ENCODE peak calls at places on chromosomes 2 and 18, in nine cellular contexts. One of them, this sample, is unnamed.

GRCh38 chr2:70412294-70413075 is 110.6 kb upstream of the FAM136A start:
- DNase-seq in endodermal cell: no peak
- DNase-seq in Calu3: no peak
- DNase-seq in HFFc6: no peak
- DNase-seq in lower leg skin: no peak
- DNase-seq in mucosa of descending colon: no peak
- DNase-seq in fibroblast of mammary gland: no peak
- DNase-seq in colonic mucosa: no peak
- DNase-seq in IMR-90: peak
- DNase-seq in this sample: no peak

GRCh38 chr2:233088598-233089345 is 28.6 kb downstream of the INPP5D start:
- DNase-seq in endodermal cell: no peak
- DNase-seq in Calu3: no peak
- DNase-seq in HFFc6: no peak
- DNase-seq in lower leg skin: peak
- DNase-seq in mucosa of descending colon: no peak
- DNase-seq in fibroblast of mammary gland: no peak
- DNase-seq in colonic mucosa: no peak
- DNase-seq in IMR-90: no peak
- DNase-seq in this sample: no peak

GRCh38 chr18:26002375-26002774 is 88.0 kb downstream of the SS18 start:
- DNase-seq in endodermal cell: no peak
- DNase-seq in Calu3: no peak
- DNase-seq in HFFc6: no peak
- DNase-seq in lower leg skin: no peak
- DNase-seq in mucosa of descending colon: no peak
- DNase-seq in fibroblast of mammary gland: no peak
- DNase-seq in colonic mucosa: no peak
- DNase-seq in IMR-90: peak
- DNase-seq in this sample: no peak

GRCh38 chr2:99079226-99079625 is 62.3 kb upstream of the C2orf15 start:
- DNase-seq in endodermal cell: no peak
- DNase-seq in Calu3: no peak
- DNase-seq in HFFc6: no peak
- DNase-seq in lower leg skin: no peak
- DNase-seq in mucosa of descending colon: no peak
- DNase-seq in fibroblast of mammary gland: peak
- DNase-seq in colonic mucosa: no peak
- DNase-seq in IMR-90: no peak
- DNase-seq in this sample: no peak

GRCh38 chr2:149365826-149366583 is 35.6 kb downstream of the LYPD6 start:
- DNase-seq in endodermal cell: no peak
- DNase-seq in Calu3: peak
- DNase-seq in HFFc6: peak
- DNase-seq in lower leg skin: no peak
- DNase-seq in mucosa of descending colon: peak
- DNase-seq in fibroblast of mammary gland: peak
- DNase-seq in colonic mucosa: peak
- DNase-seq in IMR-90: peak
- DNase-seq in this sample: no peak

GRCh38 chr2:158967114-158967730 is 1.2 kb upstream of the TANC1 start:
- DNase-seq in endodermal cell: no peak
- DNase-seq in Calu3: no peak
- DNase-seq in HFFc6: no peak
- DNase-seq in lower leg skin: no peak
- DNase-seq in mucosa of descending colon: peak
- DNase-seq in fibroblast of mammary gland: no peak
- DNase-seq in colonic mucosa: peak
- DNase-seq in IMR-90: no peak
- DNase-seq in this sample: no peak

GRCh38 chr2:101698419-101699190 is 1.1 kb downstream of the MAP4K4 start:
- DNase-seq in endodermal cell: no peak
- DNase-seq in Calu3: no peak
- DNase-seq in HFFc6: no peak
- DNase-seq in lower leg skin: no peak
- DNase-seq in mucosa of descending colon: peak
- DNase-seq in fibroblast of mammary gland: peak
- DNase-seq in colonic mucosa: peak
- DNase-seq in IMR-90: no peak
- DNase-seq in this sample: no peak

GRCh38 chr18:3453540-3454364 is 3.8 kb downstream of the TGIF1 start:
- DNase-seq in endodermal cell: no peak
- DNase-seq in Calu3: peak
- DNase-seq in HFFc6: peak
- DNase-seq in lower leg skin: peak
- DNase-seq in mucosa of descending colon: peak
- DNase-seq in fibroblast of mammary gland: peak
- DNase-seq in colonic mucosa: peak
- DNase-seq in IMR-90: peak
- DNase-seq in this sample: no peak

GRCh38 chr2:239192975-239193374 is 207.8 kb downstream of the HDAC4 start:
- DNase-seq in endodermal cell: peak
- DNase-seq in Calu3: no peak
- DNase-seq in HFFc6: no peak
- DNase-seq in lower leg skin: peak
- DNase-seq in mucosa of descending colon: no peak
- DNase-seq in fibroblast of mammary gland: no peak
- DNase-seq in colonic mucosa: no peak
- DNase-seq in IMR-90: no peak
- DNase-seq in this sample: no peak

GRCh38 chr2:109335586-109336266 is 206.7 kb downstream of the SH3RF3 start:
- DNase-seq in endodermal cell: no peak
- DNase-seq in Calu3: no peak
- DNase-seq in HFFc6: peak
- DNase-seq in lower leg skin: no peak
- DNase-seq in mucosa of descending colon: no peak
- DNase-seq in fibroblast of mammary gland: peak
- DNase-seq in colonic mucosa: no peak
- DNase-seq in IMR-90: peak
- DNase-seq in this sample: no peak

GRCh38 chr2:78861546-78861945 is 164.0 kb upstream of the REG3G start:
- DNase-seq in endodermal cell: no peak
- DNase-seq in Calu3: no peak
- DNase-seq in HFFc6: no peak
- DNase-seq in lower leg skin: no peak
- DNase-seq in mucosa of descending colon: peak
- DNase-seq in fibroblast of mammary gland: no peak
- DNase-seq in colonic mucosa: no peak
- DNase-seq in IMR-90: no peak
- DNase-seq in this sample: no peak

GRCh38 chr2:201234167-201235139 is 25.9 kb upstream of the CASP8 start:
- DNase-seq in endodermal cell: no peak
- DNase-seq in Calu3: no peak
- DNase-seq in HFFc6: no peak
- DNase-seq in lower leg skin: no peak
- DNase-seq in mucosa of descending colon: peak
- DNase-seq in fibroblast of mammary gland: no peak
- DNase-seq in colonic mucosa: no peak
- DNase-seq in IMR-90: peak
- DNase-seq in this sample: no peak

GRCh38 chr2:53403836-53404413 is 363.7 kb upstream of the CHAC2 start:
- DNase-seq in endodermal cell: no peak
- DNase-seq in Calu3: peak
- DNase-seq in HFFc6: peak
- DNase-seq in lower leg skin: no peak
- DNase-seq in mucosa of descending colon: no peak
- DNase-seq in fibroblast of mammary gland: peak
- DNase-seq in colonic mucosa: no peak
- DNase-seq in IMR-90: peak
- DNase-seq in this sample: no peak

GRCh38 chr2:196239622-196240587 is 68.5 kb upstream of the STK17B start:
- DNase-seq in endodermal cell: no peak
- DNase-seq in Calu3: peak
- DNase-seq in HFFc6: peak
- DNase-seq in lower leg skin: peak
- DNase-seq in mucosa of descending colon: peak
- DNase-seq in fibroblast of mammary gland: peak
- DNase-seq in colonic mucosa: peak
- DNase-seq in IMR-90: peak
- DNase-seq in this sample: no peak

GRCh38 chr18:8898990-8899389 is 193.6 kb downstream of the MTCL1 start:
- DNase-seq in endodermal cell: peak
- DNase-seq in Calu3: peak
- DNase-seq in HFFc6: no peak
- DNase-seq in lower leg skin: no peak
- DNase-seq in mucosa of descending colon: no peak
- DNase-seq in fibroblast of mammary gland: no peak
- DNase-seq in colonic mucosa: no peak
- DNase-seq in IMR-90: no peak
- DNase-seq in this sample: peak

GRCh38 chr18:72588339-72588738 is 44.2 kb upstream of the CBLN2 start:
- DNase-seq in endodermal cell: no peak
- DNase-seq in Calu3: no peak
- DNase-seq in HFFc6: no peak
- DNase-seq in lower leg skin: no peak
- DNase-seq in mucosa of descending colon: no peak
- DNase-seq in fibroblast of mammary gland: no peak
- DNase-seq in colonic mucosa: no peak
- DNase-seq in IMR-90: no peak
- DNase-seq in this sample: no peak

GRCh38 chr2:16828828-16829160 is 163.2 kb upstream of the CYRIA start:
- DNase-seq in endodermal cell: peak
- DNase-seq in Calu3: no peak
- DNase-seq in HFFc6: no peak
- DNase-seq in lower leg skin: no peak
- DNase-seq in mucosa of descending colon: no peak
- DNase-seq in fibroblast of mammary gland: no peak
- DNase-seq in colonic mucosa: no peak
- DNase-seq in IMR-90: no peak
- DNase-seq in this sample: no peak

GRCh38 chr2:39532933-39533332 is 95.8 kb upstream of the MAP4K3 start:
- DNase-seq in endodermal cell: no peak
- DNase-seq in Calu3: no peak
- DNase-seq in HFFc6: no peak
- DNase-seq in lower leg skin: no peak
- DNase-seq in mucosa of descending colon: no peak
- DNase-seq in fibroblast of mammary gland: no peak
- DNase-seq in colonic mucosa: no peak
- DNase-seq in IMR-90: no peak
- DNase-seq in this sample: no peak

GRCh38 chr2:240477916-240478315 is 42.5 kb downstream of the GPC1 start:
- DNase-seq in endodermal cell: peak
- DNase-seq in Calu3: no peak
- DNase-seq in HFFc6: no peak
- DNase-seq in lower leg skin: peak
- DNase-seq in mucosa of descending colon: no peak
- DNase-seq in fibroblast of mammary gland: no peak
- DNase-seq in colonic mucosa: no peak
- DNase-seq in IMR-90: no peak
- DNase-seq in this sample: no peak

GRCh38 chr2:221501210-221501882 is 70.8 kb downstream of the EPHA4 start:
- DNase-seq in endodermal cell: no peak
- DNase-seq in Calu3: no peak
- DNase-seq in HFFc6: peak
- DNase-seq in lower leg skin: no peak
- DNase-seq in mucosa of descending colon: no peak
- DNase-seq in fibroblast of mammary gland: peak
- DNase-seq in colonic mucosa: no peak
- DNase-seq in IMR-90: peak
- DNase-seq in this sample: no peak

GRCh38 chr2:200373973-200374416 is 67.5 kb downstream of the SPATS2L start:
- DNase-seq in endodermal cell: no peak
- DNase-seq in Calu3: no peak
- DNase-seq in HFFc6: no peak
- DNase-seq in lower leg skin: no peak
- DNase-seq in mucosa of descending colon: peak
- DNase-seq in fibroblast of mammary gland: no peak
- DNase-seq in colonic mucosa: peak
- DNase-seq in IMR-90: no peak
- DNase-seq in this sample: no peak

GRCh38 chr2:41972179-41972578 is 75.6 kb upstream of the PKDCC start:
- DNase-seq in endodermal cell: peak
- DNase-seq in Calu3: no peak
- DNase-seq in HFFc6: no peak
- DNase-seq in lower leg skin: no peak
- DNase-seq in mucosa of descending colon: no peak
- DNase-seq in fibroblast of mammary gland: no peak
- DNase-seq in colonic mucosa: no peak
- DNase-seq in IMR-90: peak
- DNase-seq in this sample: no peak

GRCh38 chr2:20452551-20452950 is 5.7 kb downstream of the RHOB start:
- DNase-seq in endodermal cell: peak
- DNase-seq in Calu3: no peak
- DNase-seq in HFFc6: no peak
- DNase-seq in lower leg skin: peak
- DNase-seq in mucosa of descending colon: no peak
- DNase-seq in fibroblast of mammary gland: peak
- DNase-seq in colonic mucosa: no peak
- DNase-seq in IMR-90: peak
- DNase-seq in this sample: no peak

GRCh38 chr2:238127165-238128060 is 11.1 kb upstream of the KLHL30 start:
- DNase-seq in endodermal cell: peak
- DNase-seq in Calu3: peak
- DNase-seq in HFFc6: peak
- DNase-seq in lower leg skin: no peak
- DNase-seq in mucosa of descending colon: peak
- DNase-seq in fibroblast of mammary gland: peak
- DNase-seq in colonic mucosa: no peak
- DNase-seq in IMR-90: peak
- DNase-seq in this sample: no peak
- TF ChIP-seq CTCF in endodermal cell: no peak
- TF ChIP-seq CTCF in Calu3: no peak
- TF ChIP-seq CTCF in HFFc6: peak
- TF ChIP-seq CTCF in lower leg skin: no peak
- TF ChIP-seq CTCF in mucosa of descending colon: no peak
- TF ChIP-seq CTCF in fibroblast of mammary gland: no peak
- TF ChIP-seq CTCF in colonic mucosa: no peak
- TF ChIP-seq CTCF in IMR-90: no peak
- TF ChIP-seq CTCF in this sample: no peak

GRCh38 chr18:48887905-48888531 is 62.7 kb downstream of the SMAD7 start:
- DNase-seq in endodermal cell: peak
- DNase-seq in Calu3: no peak
- DNase-seq in HFFc6: no peak
- DNase-seq in lower leg skin: peak
- DNase-seq in mucosa of descending colon: no peak
- DNase-seq in fibroblast of mammary gland: no peak
- DNase-seq in colonic mucosa: no peak
- DNase-seq in IMR-90: no peak
- DNase-seq in this sample: no peak
- TF ChIP-seq CTCF in endodermal cell: peak
- TF ChIP-seq CTCF in Calu3: no peak
- TF ChIP-seq CTCF in HFFc6: no peak
- TF ChIP-seq CTCF in lower leg skin: no peak
- TF ChIP-seq CTCF in mucosa of descending colon: no peak
- TF ChIP-seq CTCF in fibroblast of mammary gland: no peak
- TF ChIP-seq CTCF in colonic mucosa: no peak
- TF ChIP-seq CTCF in IMR-90: no peak
- TF ChIP-seq CTCF in this sample: no peak

GRCh38 chr2:11676640-11677039 is 6.6 kb upstream of the NTSR2 start:
- DNase-seq in endodermal cell: peak
- DNase-seq in Calu3: no peak
- DNase-seq in HFFc6: no peak
- DNase-seq in lower leg skin: no peak
- DNase-seq in mucosa of descending colon: no peak
- DNase-seq in fibroblast of mammary gland: no peak
- DNase-seq in colonic mucosa: no peak
- DNase-seq in IMR-90: no peak
- DNase-seq in this sample: no peak
- TF ChIP-seq CTCF in endodermal cell: peak
- TF ChIP-seq CTCF in Calu3: no peak
- TF ChIP-seq CTCF in HFFc6: peak
- TF ChIP-seq CTCF in lower leg skin: no peak
- TF ChIP-seq CTCF in mucosa of descending colon: no peak
- TF ChIP-seq CTCF in fibroblast of mammary gland: no peak
- TF ChIP-seq CTCF in colonic mucosa: no peak
- TF ChIP-seq CTCF in IMR-90: peak
- TF ChIP-seq CTCF in this sample: no peak

GRCh38 chr18:33201509-33201926 is 239.0 kb downstream of the CCDC178 start:
- DNase-seq in endodermal cell: peak
- DNase-seq in Calu3: peak
- DNase-seq in HFFc6: no peak
- DNase-seq in lower leg skin: peak
- DNase-seq in mucosa of descending colon: peak
- DNase-seq in fibroblast of mammary gland: peak
- DNase-seq in colonic mucosa: peak
- DNase-seq in IMR-90: no peak
- DNase-seq in this sample: no peak
- TF ChIP-seq CTCF in endodermal cell: peak
- TF ChIP-seq CTCF in Calu3: peak
- TF ChIP-seq CTCF in HFFc6: no peak
- TF ChIP-seq CTCF in lower leg skin: no peak
- TF ChIP-seq CTCF in mucosa of descending colon: peak
- TF ChIP-seq CTCF in fibroblast of mammary gland: peak
- TF ChIP-seq CTCF in colonic mucosa: peak
- TF ChIP-seq CTCF in IMR-90: peak
- TF ChIP-seq CTCF in this sample: peak

This sample was measured in osteocyte.